ENCODE peak calls at places on chromosomes 6 and 20, in six cellular contexts. J, S, B, U, A and F are unnamed samples. For H3K4me1, the result is how much of the 10 kb centered on the place peaks cover.

GRCh38 chr6:129264480-129265045 is 381.6 kb downstream of the LAMA2 start:
- DNase-seq in J (no peak), S (no peak), B (no peak), U (no peak), A (no peak), F (no peak)

GRCh38 chr6:11177271-11177670 is 55.2 kb downstream of the NEDD9 start:
- DNase-seq in J (no peak), S (no peak), B (no peak), U (no peak), A (no peak), F (no peak)

GRCh38 chr6:116266803-116267202 is 12.9 kb downstream of the TSPYL1 start:
- DNase-seq in J (no peak), S (no peak), B (no peak), U (no peak), A (no peak), F (no peak)

GRCh38 chr6:143098054-143098673 is 37.5 kb downstream of the AIG1 start:
- DNase-seq in J (no peak), S (no peak), B (no peak), U (no peak), A (no peak), F (no peak)

GRCh38 chr6:82735790-82736189 is 329.9 kb downstream of the UBE3D start:
- DNase-seq in J (no peak), S (no peak), B (no peak), U (no peak), A (no peak), F (no peak)

GRCh38 chr6:71197770-71198169 is 90.8 kb upstream of the OGFRL1 start:
- DNase-seq in J (no peak), S (no peak), B (no peak), U (no peak), A (no peak), F (no peak)

GRCh38 chr20:61764471-61765020 is 301.1 kb downstream of the TAF4 start:
- DNase-seq in J (no peak), S (no peak), B (peak), U (no peak), A (no peak), F (no peak)

GRCh38 chr6:3575701-3576100 is 118.9 kb upstream of the SLC22A23 start:
- DNase-seq in J (peak), S (no peak), B (no peak), U (no peak), A (no peak), F (no peak)

GRCh38 chr6:29678114-29678513 is 2.8 kb downstream of the ZFP57 start:
- DNase-seq in J (no peak), S (no peak), B (no peak), U (no peak), A (no peak), F (no peak)

GRCh38 chr20:17917832-17918618 is 50.6 kb downstream of the SNX5 start:
- DNase-seq in J (no peak), S (no peak), B (no peak), U (no peak), A (no peak), F (no peak)

GRCh38 chr6:83536034-83536646 is 23.8 kb downstream of the PRSS35 start:
- DNase-seq in J (peak), S (no peak), B (no peak), U (peak), A (peak), F (peak)

GRCh38 chr6:80287607-80288006 is 181.1 kb downstream of the BCKDHB start:
- DNase-seq in J (no peak), S (no peak), B (no peak), U (no peak), A (no peak), F (no peak)

GRCh38 chr6:169406794-169407193 is 153.1 kb upstream of the THBS2 start:
- DNase-seq in J (no peak), S (no peak), B (no peak), U (no peak), A (no peak), F (no peak)

GRCh38 chr6:85459224-85459901 is 9.5 kb downstream of the NT5E start:
- DNase-seq in J (no peak), S (no peak), B (no peak), U (peak), A (no peak), F (no peak)

GRCh38 chr6:72422126-72422680 is 199.7 kb upstream of the KCNQ5 start:
- DNase-seq in J (no peak), S (no peak), B (no peak), U (no peak), A (no peak), F (no peak)

GRCh38 chr6:154402081-154402780 is 45.6 kb upstream of the IPCEF1 start:
- DNase-seq in J (no peak), S (no peak), B (no peak), U (no peak), A (no peak), F (no peak)

GRCh38 chr6:34246563-34247391 is 2.0 kb downstream of the SMIM29 start:
- DNase-seq in J (peak), S (no peak), B (no peak), U (no peak), A (peak), F (no peak)

GRCh38 chr6:159279790-159280277 is 110.6 kb downstream of the FNDC1 start:
- DNase-seq in J (peak), S (no peak), B (no peak), U (peak), A (no peak), F (peak)

GRCh38 chr6:117266267-117266797 is 974 bp downstream of the VGLL2 start:
- DNase-seq in J (peak), S (no peak), B (no peak), U (no peak), A (no peak), F (no peak)

GRCh38 chr20:4192378-4193048 is 177.2 kb upstream of the RNF24 start:
- DNase-seq in J (no peak), S (no peak), B (no peak), U (no peak), A (no peak), F (no peak)

GRCh38 chr20:48826883-48827771 is 672 bp downstream of the PREX1 start:
- DNase-seq in J (peak), S (no peak), B (no peak), U (no peak), A (peak), F (peak)

GRCh38 chr6:168385858-168386735 is 54.9 kb upstream of the SMOC2 start:
- DNase-seq in J (no peak), S (no peak), B (no peak), U (no peak), A (no peak), F (peak)

GRCh38 chr20:35117629-35118028 is 25.0 kb upstream of the TRPC4AP start:
- DNase-seq in J (no peak), S (no peak), B (no peak), U (no peak), A (no peak), F (no peak)

GRCh38 chr20:53764416-53764800 is 170.8 kb upstream of the ZNF217 start:
- DNase-seq in J (no peak), S (no peak), B (no peak), U (no peak), A (no peak), F (no peak)
- H3K4me1 ChIP-seq in J (under half), S (under half), B (under half), U (under half), A (under half), F (under half)

DNA sequence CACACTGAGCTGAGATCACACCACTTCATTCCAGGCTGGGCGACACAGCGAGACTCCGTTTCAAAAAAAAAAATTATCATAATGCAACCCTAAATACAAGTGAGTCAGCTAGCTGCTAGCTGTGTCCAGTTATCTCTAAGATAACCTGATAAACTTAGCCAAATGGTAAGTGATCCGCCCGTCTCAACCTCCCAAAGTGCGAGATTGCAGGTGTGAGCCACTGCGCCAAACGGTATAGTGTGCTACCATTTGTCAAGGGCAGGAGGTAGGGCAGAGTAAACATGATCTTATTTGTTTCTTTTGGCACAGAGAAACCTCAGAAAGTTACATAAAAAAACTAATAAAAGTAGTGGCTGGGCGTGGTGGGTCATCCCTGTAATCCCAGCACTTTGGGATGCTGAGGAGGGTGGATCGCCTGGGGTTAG is 4.7 kb upstream of the C6orf132 start:
- DNase-seq in J (no peak), S (no peak), B (no peak), U (no peak), A (no peak), F (peak)
- TF ChIP-seq POLR2AphosphoS5 in J (no peak), S (no peak), B (no peak), U (no peak), A (no peak), F (peak)

GRCh38 chr20:47357296-47358051 is 975 bp upstream of the ZMYND8 start:
- DNase-seq in J (peak), S (peak), B (peak), U (peak), A (peak), F (peak)

GRCh38 chr20:47360207-47360488 is 3.6 kb upstream of the ZMYND8 start:
- DNase-seq in J (no peak), S (peak), B (no peak), U (no peak), A (no peak), F (peak)

GRCh38 chr20:47358052-47358671 is 1.7 kb upstream of the ZMYND8 start:
- DNase-seq in J (no peak), S (no peak), B (no peak), U (no peak), A (no peak), F (no peak)

GRCh38 chr20:47359533-47360206 is 3.2 kb upstream of the ZMYND8 start:
- DNase-seq in J (no peak), S (no peak), B (no peak), U (no peak), A (no peak), F (no peak)

DNA sequence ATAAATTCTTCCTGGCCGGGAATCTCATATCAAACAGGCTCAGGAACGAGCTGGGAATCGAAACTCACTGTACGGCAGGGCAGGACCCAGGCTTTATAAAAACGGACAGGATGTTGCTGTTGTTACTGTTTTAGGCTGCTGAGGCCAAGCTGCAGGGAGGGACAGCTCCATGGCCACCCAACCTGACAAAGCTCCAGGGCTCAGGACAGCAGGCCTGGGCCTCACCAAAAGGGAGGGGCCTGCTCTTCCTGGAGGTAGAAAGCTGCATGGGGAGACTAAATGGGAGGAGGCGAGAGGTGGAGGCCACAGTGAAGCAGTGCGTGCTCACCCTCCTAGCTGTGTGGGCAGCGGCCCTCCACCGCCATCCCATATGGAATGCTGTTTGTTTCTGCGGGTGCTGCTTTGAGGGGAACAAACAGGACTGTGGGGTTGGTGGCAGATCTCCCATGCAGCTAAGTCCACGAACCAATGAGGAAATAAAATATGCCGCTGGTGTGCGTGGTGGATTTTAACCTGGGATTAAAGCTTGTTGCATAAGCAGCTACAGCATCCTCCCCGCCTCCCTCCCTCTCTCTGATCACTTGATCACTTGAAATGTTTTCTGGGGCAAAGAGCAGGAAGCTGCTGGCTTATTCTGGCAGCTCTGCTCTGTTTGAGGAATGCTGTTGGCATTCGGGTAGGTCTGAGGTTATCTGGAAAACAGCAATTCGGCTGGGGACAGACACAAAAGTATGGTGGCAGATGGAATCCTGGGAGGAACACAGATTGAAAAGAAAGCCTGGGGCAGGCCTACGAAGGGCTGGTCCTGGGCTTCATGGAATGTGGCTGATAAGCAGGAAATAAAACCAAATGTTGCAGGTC is 2.4 kb upstream of the ZMYND8 start:
- DNase-seq in J (peak), S (peak), B (peak), U (peak), A (no peak), F (peak)
- H3K4me1 ChIP-seq in J (half or more), S (half or more), B (half or more), U (half or more), A (half or more), F (half or more)

DNA sequence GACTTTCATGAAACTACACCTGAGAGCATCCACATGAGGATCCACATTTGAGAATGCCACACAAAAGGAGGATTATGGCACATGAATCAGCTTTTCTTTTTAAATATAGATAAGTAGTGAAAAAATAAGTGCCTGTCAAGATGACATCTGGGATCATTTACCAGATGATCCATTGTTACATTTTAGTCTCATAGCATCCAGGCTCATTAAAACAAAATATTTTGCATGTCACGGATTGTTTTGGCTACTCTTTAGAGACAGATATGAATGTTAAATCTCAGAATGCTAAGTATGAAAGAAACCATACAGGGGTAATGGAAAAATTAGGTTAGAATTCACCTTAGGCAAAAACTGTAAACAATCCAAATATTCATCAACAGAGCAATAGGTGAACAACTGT is 66.7 kb downstream of the MYO6 start:
- DNase-seq in J (no peak), S (no peak), B (no peak), U (no peak), A (no peak), F (no peak)
- TF ChIP-seq POLR2AphosphoS5 in J (no peak), S (no peak), B (no peak), U (no peak), A (no peak), F (no peak)